ENCODE peak calls at places on chromosome 18, in six cellular contexts. V, R, E, X, Q and Z are unnamed samples.

GRCh38 chr18:75307530-75307929 is 96.9 kb downstream of the TSHZ1 start:
- DNase-seq in V (no peak), R (no peak), E (no peak), Q (no peak), X (no peak), Z (no peak)

GRCh38 chr18:48548404-48548771 is 9.6 kb downstream of the CTIF start:
- DNase-seq in R (no peak), X (peak), E (no peak), Q (no peak), V (no peak), Z (no peak)

GRCh38 chr18:69455120-69455519 is 54.4 kb downstream of the DOK6 start:
- DNase-seq in V (no peak), X (no peak), E (no peak), R (no peak), Q (no peak), Z (no peak)

GRCh38 chr18:77103181-77103875 is 29.3 kb downstream of the MBP start:
- DNase-seq in E (no peak), R (no peak), X (no peak), Q (no peak), V (no peak), Z (no peak)

GRCh38 chr18:65221736-65222135 is 529.1 kb upstream of the CDH7 start:
- DNase-seq in V (no peak), X (no peak), R (no peak), Q (no peak), E (no peak), Z (no peak)

GRCh38 chr18:62037012-62037742 is 144.4 kb upstream of the RNF152 start:
- DNase-seq in Q (no peak), V (no peak), R (no peak), E (no peak), X (no peak), Z (no peak)

GRCh38 chr18:8703781-8704301 is 1.5 kb upstream of the MTCL1 start:
- DNase-seq in E (no peak), V (peak), X (no peak), Q (no peak), R (no peak), Z (no peak)

GRCh38 chr18:48137354-48138208 is 207.1 kb upstream of the SMAD2 start:
- DNase-seq in Q (no peak), E (no peak), V (no peak), X (no peak), R (no peak), Z (no peak)

GRCh38 chr18:48663931-48664847 is 125.4 kb downstream of the CTIF start:
- DNase-seq in R (peak), V (no peak), Q (peak), E (peak), X (peak), Z (peak)

GRCh38 chr18:3217930-3218647 is 1.7 kb downstream of the MYOM1 start:
- DNase-seq in Q (no peak), E (no peak), R (no peak), V (no peak), X (no peak), Z (no peak)

GRCh38 chr18:62784966-62785413 is 69.6 kb downstream of the PHLPP1 start:
- DNase-seq in R (no peak), V (no peak), Q (no peak), E (no peak), X (no peak), Z (no peak)

GRCh38 chr18:22624171-22624570 is 206.5 kb upstream of the CTAGE1 start:
- DNase-seq in V (no peak), X (no peak), Q (no peak), E (no peak), R (no peak), Z (no peak)

GRCh38 chr18:7021994-7022840 is 95.4 kb downstream of the LAMA1 start:
- DNase-seq in E (peak), Q (no peak), X (no peak), V (peak), R (no peak), Z (no peak)

GRCh38 chr18:39571511-39571910 is 2005.9 kb upstream of the CELF4 start:
- DNase-seq in R (no peak), E (peak), X (no peak), V (no peak), Q (no peak), Z (no peak)

GRCh38 chr18:51107082-51107481 is 77.1 kb downstream of the SMAD4 start:
- DNase-seq in V (no peak), E (no peak), R (no peak), Q (no peak), X (no peak), Z (no peak)

GRCh38 chr18:70249118-70249517 is 39.7 kb upstream of the SOCS6 start:
- DNase-seq in E (no peak), X (no peak), Q (no peak), R (no peak), V (no peak), Z (no peak)

GRCh38 chr18:12307251-12307736 is 747 bp upstream of the TUBB6 start:
- DNase-seq in Q (no peak), X (peak), V (no peak), E (peak), R (peak), Z (peak)

GRCh38 chr18:36312806-36313395 is 15.4 kb downstream of the FHOD3 start:
- DNase-seq in Q (peak), R (no peak), V (no peak), X (no peak), E (no peak), Z (no peak)

GRCh38 chr18:39215920-39216319 is 1650.3 kb upstream of the CELF4 start:
- DNase-seq in R (no peak), X (no peak), V (no peak), Q (no peak), E (no peak), Z (no peak)

GRCh38 chr18:1564793-1565192 is 660.1 kb downstream of the ADCYAP1 start:
- DNase-seq in Q (no peak), R (no peak), X (no peak), E (no peak), V (no peak), Z (no peak)

GRCh38 chr18:21980744-21981143 is 188.6 kb upstream of the GATA6 start:
- DNase-seq in E (no peak), R (peak), X (no peak), V (no peak), Q (no peak), Z (no peak)

GRCh38 chr18:36590621-36591580 is 237.9 kb downstream of the TPGS2 start:
- DNase-seq in V (no peak), X (no peak), R (no peak), E (no peak), Q (no peak), Z (no peak)

GRCh38 chr18:2923464-2923863 is 76.7 kb downstream of the EMILIN2 start:
- DNase-seq in E (no peak), R (no peak), X (no peak), Q (no peak), V (no peak), Z (no peak)

GRCh38 chr18:63438181-63438580 is 15.9 kb upstream of the VPS4B start:
- DNase-seq in V (no peak), X (no peak), E (no peak), Q (no peak), R (no peak), Z (no peak)